ENCODE peak calls at places on chromosomes 4 and X, in four cellular contexts. E, M, A and Z are unnamed samples.

GRCh38 chr4:14749910-14750309 is 252.4 kb upstream of the CPEB2 start:
- DNase-seq in A (no peak), E (peak; percentile 47), M (peak; percentile 60), Z (no peak)

GRCh38 chrX:18702362-18703195 is 4.9 kb upstream of the PPEF1 start:
- DNase-seq in A (no peak), E (no peak), M (peak; percentile 80), Z (no peak)

GRCh38 chr4:158020734-158021346 is 152.0 kb downstream of the GASK1B start:
- DNase-seq in E (peak; percentile 84), A (peak; percentile 47), M (peak; percentile 72), Z (no peak)

GRCh38 chr4:2217726-2218125 is 24.2 kb downstream of the HAUS3 start:
- DNase-seq in A (no peak), M (peak; percentile 85), E (peak; percentile 92), Z (no peak)

GRCh38 chr4:168587326-168588125 is 90.7 kb downstream of the PALLD start:
- DNase-seq in A (peak; percentile 89), M (peak; percentile 95), E (peak; percentile 100), Z (no peak)

GRCh38 chr4:40915318-40916217 is 165.8 kb downstream of the NSUN7 start:
- DNase-seq in E (no peak), M (no peak), A (no peak), Z (no peak)

GRCh38 chrX:80812176-80812575 is 2.5 kb upstream of the BRWD3 start:
- DNase-seq in E (peak; percentile 11), A (no peak), M (peak; percentile 26), Z (no peak)

GRCh38 chr4:4852591-4853362 is 6.7 kb upstream of the MSX1 start:
- DNase-seq in E (peak; percentile 58), A (no peak), M (no peak), Z (no peak)

GRCh38 chrX:140775211-140775610 is 65.7 kb downstream of the LINC00632 start:
- DNase-seq in E (no peak), A (no peak), M (no peak), Z (no peak)

GRCh38 chrX:10832103-10832502 is 211.7 kb upstream of the MID1 start:
- DNase-seq in E (no peak), M (peak; percentile 16), A (no peak), Z (no peak)
- H3K9ac ChIP-seq in E (peak overlapping the region; percentile 10), M (peak overlapping the region; percentile 52), A (no peak overlapping the region), Z (no peak overlapping the region)

DNA sequence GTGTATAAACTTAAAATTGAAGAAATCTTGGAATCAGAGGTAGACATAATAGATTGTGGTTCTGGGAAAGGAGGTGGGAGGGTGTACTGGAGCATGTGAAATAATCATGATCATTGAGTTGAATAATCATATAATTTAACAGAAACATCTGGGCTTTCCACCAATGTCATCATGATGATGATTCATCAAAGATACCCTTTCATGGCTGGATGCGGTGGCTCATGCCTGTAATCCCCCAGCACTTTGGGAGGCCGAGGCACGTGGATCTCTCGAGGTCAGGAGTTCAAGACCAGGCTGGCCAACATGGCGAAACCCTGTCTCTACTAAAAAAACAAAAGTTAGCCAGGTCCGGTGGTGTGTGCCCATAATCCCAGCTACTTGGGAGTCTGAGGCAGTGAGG is 6.7 kb upstream of the RUFY3 start:
- DNase-seq in M (no peak), A (no peak), E (no peak), Z (no peak)
- H3K9ac ChIP-seq in M (no peak overlapping the region), A (no peak overlapping the region), E (no peak overlapping the region), Z (no peak overlapping the region)

GRCh38 chr4:70902577-70903281 is 560 bp downstream of the MOB1B start:
- DNase-seq in A (no peak), E (no peak), M (peak; percentile 27), Z (no peak)

GRCh38 chr4:70901984-70902576 is at the start of gene MOB1B:
- DNase-seq in A (peak; percentile 59), E (peak; percentile 79), M (peak; percentile 87), Z (peak; percentile 74)

GRCh38 chr4:70908993-70909556 is 6.9 kb downstream of the MOB1B start:
- DNase-seq in A (no peak), M (no peak), E (no peak), Z (no peak)

GRCh38 chr4:70901607-70901983 is 574 bp upstream of the MOB1B start:
- DNase-seq in E (peak; percentile 2), A (no peak), M (no peak), Z (no peak)

DNA sequence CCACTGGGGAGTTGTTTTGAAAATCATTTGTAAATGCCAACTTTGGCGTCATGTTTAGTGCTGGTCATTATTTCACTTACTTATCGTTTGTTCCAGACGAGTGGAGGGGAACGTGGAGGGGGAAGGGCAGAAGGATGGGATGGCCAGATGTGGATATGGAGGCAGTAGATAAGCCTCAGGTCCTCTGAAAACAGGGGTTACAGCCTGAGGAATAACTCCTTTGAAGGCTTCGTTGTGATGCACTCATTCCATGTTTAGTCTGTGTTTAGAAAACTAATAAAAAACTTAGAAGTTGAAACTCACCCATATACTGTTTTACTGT is 1.1 kb downstream of the MOB1B start:
- DNase-seq in E (peak; percentile 5), A (no peak), M (peak; percentile 18), Z (no peak)
- H3K9ac ChIP-seq in E (peak overlapping the region; percentile 72), A (peak overlapping the region; percentile 70), M (peak overlapping the region; percentile 67), Z (peak overlapping the region; percentile 83)

GRCh38 chr4:110526589-110526988 is 50.6 kb downstream of the ENPEP start:
- DNase-seq in E (no peak), M (no peak), A (no peak), Z (no peak)
- H3K9ac ChIP-seq in E (no peak overlapping the region), M (no peak overlapping the region), A (no peak overlapping the region), Z (no peak overlapping the region)

GRCh38 chrX:22134681-22135080 is 102.6 kb downstream of the PHEX start:
- DNase-seq in A (no peak), E (peak; percentile 76), M (peak; percentile 89), Z (no peak)

GRCh38 chrX:22135994-22136684 is 104.0 kb downstream of the PHEX start:
- DNase-seq in A (peak; percentile 16), E (peak; percentile 79), M (peak; percentile 83), Z (peak; percentile 36)

GRCh38 chrX:22135171-22135711 is 103.1 kb downstream of the PHEX start:
- DNase-seq in M (peak; percentile 55), E (peak; percentile 73), A (no peak), Z (no peak)

GRCh38 chrX:22141061-22141460 is 108.9 kb downstream of the PHEX start:
- DNase-seq in M (peak; percentile 42), E (peak; percentile 32), A (no peak), Z (no peak)

GRCh38 chrX:22136711-22137110 is 104.6 kb downstream of the PHEX start:
- DNase-seq in A (no peak), E (no peak), M (no peak), Z (no peak)
- H3K9ac ChIP-seq in A (no peak overlapping the region), E (peak overlapping the region; percentile 15), M (peak overlapping the region; percentile 73), Z (no peak overlapping the region)

GRCh38 chrX:115232933-115233496 is 881 bp downstream of the LRCH2 start:
- DNase-seq in A (no peak), M (no peak), E (no peak), Z (no peak)
- H3K9ac ChIP-seq in A (no peak overlapping the region), M (no peak overlapping the region), E (no peak overlapping the region), Z (peak overlapping the region; percentile 56)

GRCh38 chrX:69221239-69222102 is 56.2 kb upstream of the PJA1 start:
- DNase-seq in M (no peak), A (no peak), E (no peak), Z (peak; percentile 52)
- H3K9ac ChIP-seq in M (no peak overlapping the region), A (no peak overlapping the region), E (no peak overlapping the region), Z (peak overlapping the region; percentile 18)

GRCh38 chrX:77342028-77342427 is 105.2 kb upstream of the FGF16 start:
- DNase-seq in A (no peak), M (no peak), E (no peak), Z (no peak)

GRCh38 chrX:77347572-77347971 is 99.6 kb upstream of the FGF16 start:
- DNase-seq in E (no peak), M (peak; percentile 63), A (no peak), Z (no peak)

DNA sequence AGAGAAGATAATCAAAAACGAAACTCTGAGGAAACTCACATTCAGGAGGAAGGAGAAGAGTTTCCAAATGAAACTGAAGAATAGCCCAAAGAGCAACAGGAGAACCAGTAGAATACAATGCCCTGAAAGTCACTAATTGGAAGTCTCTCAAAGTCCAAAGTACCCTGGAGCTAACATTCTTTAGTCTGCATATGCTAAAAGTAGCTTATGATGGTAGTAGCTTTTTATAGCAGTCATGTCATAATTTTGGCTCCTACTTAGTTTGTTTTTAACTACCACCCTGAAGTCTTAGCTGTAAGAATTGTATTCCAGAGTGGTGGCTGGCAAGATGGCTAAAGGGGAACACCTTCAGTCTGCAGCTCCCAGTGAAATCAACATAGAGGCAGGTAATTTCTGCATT is 100.3 kb upstream of the FGF16 start:
- DNase-seq in A (no peak), E (no peak), M (no peak), Z (no peak)
- H3K9ac ChIP-seq in A (no peak overlapping the region), E (no peak overlapping the region), M (peak overlapping the region; percentile 8), Z (no peak overlapping the region)

GRCh38 chr4:3387943-3388348 is 53.8 kb upstream of the HGFAC start:
- DNase-seq in E (peak; percentile 88), M (peak; percentile 61), A (no peak), Z (no peak)

GRCh38 chr4:3389186-3389878 is 52.4 kb upstream of the HGFAC start:
- DNase-seq in E (no peak), A (no peak), M (no peak), Z (no peak)

GRCh38 chr4:3389879-3390840 is 51.6 kb upstream of the HGFAC start:
- DNase-seq in A (no peak), M (no peak), E (no peak), Z (no peak)

GRCh38 chr4:3387154-3387942 is 54.4 kb upstream of the HGFAC start:
- DNase-seq in A (no peak), E (peak; percentile 36), M (no peak), Z (no peak)

GRCh38 chr4:3388461-3389185 is 53.1 kb upstream of the HGFAC start:
- DNase-seq in M (peak; percentile 81), E (peak; percentile 84), A (no peak), Z (no peak)
- H3K9ac ChIP-seq in M (peak overlapping the region; percentile 79), E (peak overlapping the region; percentile 54), A (no peak overlapping the region), Z (peak overlapping the region; percentile 59)